ENCODE peak calls at places on chromosomes 3 and 15, in nine cellular contexts. Y is IMR-90, H is PC-3, V is H9, L is K562, T is SK-N-SH, Q is astrocyte, U is GM23338, G is HCT116. I is an unnamed sample. For H3K4me1, the result is how much of the 10 kb centered on the place peaks cover.

GRCh38 chr15:77709135-77709886 is 76.6 kb upstream of the LINGO1 start:
- DNase-seq in H (no peak), Y (no peak), L (peak), V (no peak), U (no peak), T (no peak), G (no peak), Q (no peak), I (no peak)

GRCh38 chr3:123110238-123110952 is 43.6 kb downstream of the PDIA5 start:
- DNase-seq in T (no peak), L (no peak), Y (no peak), Q (no peak), G (no peak), U (no peak), V (no peak), H (no peak), I (no peak)

GRCh38 chr15:92714071-92714456 is 58.5 kb upstream of the FAM174B start:
- DNase-seq in V (peak), Q (peak), T (peak), G (no peak), Y (peak), U (peak), L (no peak), H (peak), I (peak)

GRCh38 chr3:143307613-143308183 is 188.1 kb downstream of the CHST2 start:
- DNase-seq in G (no peak), Q (peak), Y (peak), U (no peak), H (peak), L (peak), T (no peak), V (no peak), I (peak)

GRCh38 chr3:29764603-29765254 is 483.9 kb downstream of the RBMS3 start:
- DNase-seq in L (no peak), Q (peak), V (no peak), Y (peak), G (peak), T (no peak), U (no peak), H (peak), I (peak)

GRCh38 chr3:65748326-65748725 is 290.4 kb downstream of the MAGI1 start:
- DNase-seq in U (no peak), Q (no peak), G (no peak), Y (no peak), T (no peak), H (no peak), L (no peak), V (no peak), I (no peak)

GRCh38 chr3:95272791-95273190 is 1209.9 kb downstream of the NSUN3 start:
- DNase-seq in U (no peak), Q (no peak), H (no peak), L (no peak), T (no peak), G (no peak), Y (no peak), V (no peak), I (no peak)

GRCh38 chr3:129560269-129560787 is 17.4 kb downstream of the H1-8 start:
- DNase-seq in Y (peak), L (peak), U (no peak), G (no peak), H (no peak), T (peak), V (no peak), Q (no peak), I (no peak)

GRCh38 chr3:138987181-138987580 is 18.9 kb downstream of the PRR23A start:
- DNase-seq in V (no peak), H (no peak), L (no peak), G (no peak), Y (no peak), Q (no peak), T (no peak), U (no peak), I (no peak)

GRCh38 chr3:168881804-168882203 is 781.7 kb downstream of the MECOM start:
- DNase-seq in T (no peak), Q (peak), G (no peak), V (no peak), U (no peak), L (no peak), H (peak), Y (no peak), I (no peak)

GRCh38 chr15:40388941-40389823 is 6.7 kb downstream of the KNSTRN start:
- DNase-seq in L (no peak), Q (no peak), H (no peak), V (no peak), Y (no peak), T (no peak), G (no peak), U (no peak), I (peak)

GRCh38 chr3:182063742-182064141 is 352.0 kb downstream of the SOX2 start:
- DNase-seq in V (no peak), L (no peak), Y (no peak), G (no peak), H (no peak), T (no peak), Q (no peak), U (no peak), I (peak)

GRCh38 chr15:62457100-62457499 is 292.0 kb upstream of the C2CD4B start:
- DNase-seq in Y (no peak), L (no peak), Q (no peak), G (no peak), T (peak), V (no peak), H (no peak), U (no peak), I (peak)

GRCh38 chr3:8491246-8491645 is 10.4 kb upstream of the LMCD1 start:
- DNase-seq in L (no peak), T (no peak), U (no peak), Y (no peak), Q (no peak), H (no peak), G (no peak), V (no peak), I (no peak)

GRCh38 chr15:62945063-62945462 is 97.5 kb upstream of the TPM1 start:
- DNase-seq in G (no peak), V (no peak), Y (no peak), Q (no peak), H (no peak), T (no peak), U (no peak), L (no peak), I (no peak)

GRCh38 chr3:183298708-183299153 is 45.7 kb downstream of the B3GNT5 start:
- DNase-seq in U (peak), G (no peak), H (peak), Y (peak), V (peak), T (no peak), Q (peak), L (peak), I (no peak)

GRCh38 chr15:53527996-53528395 is 231.5 kb downstream of the WDR72 start:
- DNase-seq in Q (no peak), G (no peak), T (no peak), L (no peak), Y (no peak), U (no peak), V (no peak), H (no peak), I (no peak)

GRCh38 chr3:30353711-30354467 is 252.5 kb upstream of the TGFBR2 start:
- DNase-seq in L (no peak), Y (no peak), H (peak), V (no peak), T (no peak), G (no peak), U (no peak), Q (no peak), I (peak)

GRCh38 chr3:65721386-65721785 is 317.3 kb downstream of the MAGI1 start:
- DNase-seq in H (no peak), Y (no peak), U (no peak), G (no peak), L (no peak), V (no peak), Q (no peak), T (no peak), I (no peak)

GRCh38 chr15:69689133-69689532 is 236.5 kb downstream of the RPLP1 start:
- DNase-seq in V (no peak), L (no peak), Q (no peak), Y (no peak), T (no peak), U (no peak), G (no peak), H (no peak), I (no peak)

GRCh38 chr3:129230311-129231019 is 18.9 kb upstream of the COPG1 start:
- DNase-seq in Q (peak), L (no peak), G (no peak), U (no peak), Y (peak), T (no peak), H (peak), V (no peak), I (peak)

GRCh38 chr15:31975446-31976229 is 54.7 kb upstream of the CHRNA7 start:
- DNase-seq in U (peak), V (no peak), Y (no peak), H (peak), T (peak), Q (no peak), L (no peak), G (no peak), I (no peak)

GRCh38 chr3:27590437-27591320 is 106.5 kb upstream of the SLC4A7 start:
- DNase-seq in Y (peak), T (no peak), L (no peak), U (no peak), V (no peak), G (no peak), H (peak), Q (peak), I (peak)

GRCh38 chr15:39685999-39686613 is 96.5 kb downstream of the FSIP1 start:
- DNase-seq in H (peak), V (no peak), T (peak), Y (peak), G (peak), Q (peak), L (peak), U (peak), I (peak)

GRCh38 chr15:63195257-63196023 is 6.0 kb downstream of the RAB8B start:
- DNase-seq in V (no peak), H (no peak), Q (no peak), T (no peak), G (no peak), U (no peak), Y (no peak), L (peak), I (no peak)

DNA sequence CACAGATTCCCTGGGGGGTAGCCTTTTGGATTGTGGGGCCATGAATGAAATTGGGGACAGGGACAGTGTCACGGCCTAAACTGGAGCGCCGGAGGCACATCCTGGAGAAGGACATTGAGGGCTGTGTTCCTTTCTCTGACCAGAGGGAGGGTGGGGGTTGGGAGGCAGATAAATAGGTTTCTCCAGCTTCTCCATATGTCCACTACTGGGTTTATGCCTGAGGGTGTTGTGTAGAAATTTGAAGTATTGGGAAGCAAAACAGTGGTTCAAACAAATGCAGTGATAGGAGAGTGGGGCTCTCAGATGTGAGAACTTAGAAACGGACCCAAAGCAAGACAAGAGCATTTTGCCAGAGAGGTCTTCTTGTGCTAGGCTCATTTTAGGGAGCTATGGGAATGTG is 34.3 kb downstream of the TRIM71 start:
- DNase-seq in Q (no peak), Y (no peak), L (no peak), V (no peak), U (no peak), G (no peak), H (no peak), T (no peak), I (no peak)
- H3K4me1 ChIP-seq in Q (under half), Y (under half), L (under half), V (under half), U (half or more), G (under half), H (under half), T (under half), I (under half)

DNA sequence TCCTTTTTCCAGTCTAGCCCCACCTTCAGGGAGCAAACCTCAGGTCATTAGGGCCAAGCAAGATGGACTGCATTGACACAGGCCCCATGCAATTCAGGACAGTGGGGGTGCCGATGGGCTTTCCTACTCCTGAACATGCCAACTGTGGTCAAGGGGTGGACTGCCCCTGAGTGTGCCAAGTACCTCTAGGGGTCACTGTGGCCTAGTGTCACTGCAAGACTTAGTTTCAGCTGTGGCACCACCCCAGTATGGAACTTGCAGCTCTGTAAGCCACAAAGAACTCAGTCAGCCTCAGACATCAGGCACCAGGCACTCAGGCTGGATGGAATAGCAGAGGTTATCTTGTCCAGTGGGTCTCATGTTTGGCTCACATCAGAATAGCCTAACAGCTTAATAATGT is 32.3 kb downstream of the EXOG start:
- DNase-seq in T (peak), U (peak), Y (no peak), Q (no peak), H (peak), L (no peak), V (peak), G (no peak), I (no peak)
- TF ChIP-seq CTCF in T (no peak), U (peak), Y (no peak), Q (no peak), H (peak), L (peak), V (peak), G (peak), I (no peak)

DNA sequence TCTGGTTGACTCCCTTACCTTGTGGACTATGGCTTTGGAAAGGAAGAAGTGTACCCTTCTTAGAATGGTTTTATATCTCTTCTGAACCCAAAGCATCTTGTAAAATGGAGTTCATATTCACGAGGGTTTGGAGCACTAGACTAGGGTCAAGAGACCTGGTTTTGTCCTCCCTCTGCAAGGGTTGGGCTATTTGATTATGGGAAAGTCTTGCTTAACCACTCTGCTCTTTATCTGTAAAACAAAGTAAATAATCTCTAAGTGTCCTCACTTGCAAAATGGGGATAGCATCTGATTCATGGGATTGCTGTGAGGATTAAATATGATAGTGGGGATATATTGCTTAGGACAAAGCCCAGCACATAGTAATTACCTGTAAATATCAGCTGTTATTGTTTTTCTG is 17.9 kb upstream of the SLC2A2 start:
- DNase-seq in U (no peak), G (no peak), T (no peak), V (no peak), Y (no peak), L (no peak), H (no peak), Q (no peak), I (no peak)
- H3K4me2 ChIP-seq in U (no peak), G (no peak), T (no peak), V (no peak), Y (no peak), L (no peak), H (no peak), Q (no peak), I (no peak)

GRCh38 chr3:195063596-195064193 is 207.3 kb downstream of the XXYLT1 start:
- DNase-seq in Q (no peak), G (no peak), Y (no peak), H (peak), V (no peak), T (no peak), U (no peak), L (no peak), I (no peak)

GRCh38 chr3:195061756-195062655 is 209.0 kb downstream of the XXYLT1 start:
- DNase-seq in U (no peak), L (no peak), Y (no peak), Q (no peak), T (no peak), V (no peak), H (no peak), G (no peak), I (no peak)

GRCh38 chr3:195060531-195061385 is 210.2 kb downstream of the XXYLT1 start:
- DNase-seq in Q (no peak), Y (no peak), H (no peak), G (no peak), U (no peak), V (no peak), T (peak), L (no peak), I (no peak)

GRCh38 chr3:195064300-195064931 is 206.5 kb downstream of the XXYLT1 start:
- DNase-seq in H (no peak), U (no peak), Y (peak), L (no peak), T (no peak), G (no peak), V (no peak), Q (no peak), I (no peak)

GRCh38 chr3:195062866-195063540 is 208.0 kb downstream of the XXYLT1 start:
- DNase-seq in V (no peak), H (no peak), L (no peak), G (no peak), T (no peak), Q (no peak), U (no peak), Y (no peak), I (no peak)
- H3K4me1 ChIP-seq in V (under half), H (under half), L (under half), G (under half), T (under half), Q (under half), U (under half), Y (under half), I (under half)

GRCh38 chr15:59689626-59690236 is 611 bp upstream of the BNIP2 start:
- DNase-seq in H (peak), Y (peak), L (no peak), Q (peak), V (peak), U (peak), G (peak), T (no peak), I (peak)

GRCh38 chr15:59688383-59688887 is 685 bp downstream of the BNIP2 start:
- DNase-seq in U (peak), Y (peak), T (no peak), L (no peak), G (peak), V (no peak), Q (peak), H (peak), I (peak)

GRCh38 chr15:59686389-59686788 is 2.7 kb downstream of the BNIP2 start:
- DNase-seq in H (no peak), T (no peak), Q (no peak), G (no peak), U (no peak), V (no peak), Y (no peak), L (no peak), I (no peak)

GRCh38 chr15:59688888-59689625 is at the start of gene BNIP2:
- DNase-seq in U (peak), L (peak), V (peak), Y (peak), Q (peak), T (peak), H (peak), G (peak), I (peak)

GRCh38 chr15:59687831-59688230 is 1.3 kb downstream of the BNIP2 start:
- DNase-seq in Y (peak), Q (peak), H (no peak), L (no peak), V (no peak), U (no peak), G (no peak), T (peak), I (no peak)
- TF ChIP-seq CTCF in Y (no peak), Q (no peak), H (no peak), L (no peak), V (no peak), U (no peak), G (no peak), T (no peak), I (no peak)

I was measured in mammary epithelial cell.